ENCODE peak calls at places on chromosome 16, in five cellular contexts. H is CD8-positive, alpha-beta T cell; O is body of pancreas; M is CD4-positive, alpha-beta T cell; S is dorsolateral prefrontal cortex. L is an unnamed sample.

GRCh38 chr16:19348578-19349315 is 63.2 kb downstream of the CLEC19A start:
- DNase-seq in H (no peak), M (no peak), O (no peak), S (peak; percentile 36), L (no peak)

GRCh38 chr16:49330562-49331201 is 42.9 kb upstream of the C16orf78 start:
- DNase-seq in H (no peak), M (no peak), O (no peak), S (no peak), L (no peak)

GRCh38 chr16:29806641-29807425 is 504 bp downstream of the MAZ start:
- DNase-seq in O (peak; percentile 67), S (no peak), H (peak; percentile 57), M (peak; percentile 51), L (no peak)

GRCh38 chr16:4649744-4650442 is 25.3 kb downstream of the MGRN1 start:
- DNase-seq in S (no peak), O (no peak), M (no peak), H (no peak), L (no peak)

GRCh38 chr16:86452451-86452850 is 57.9 kb upstream of the FOXF1 start:
- DNase-seq in H (no peak), M (no peak), O (no peak), S (no peak), L (no peak)

GRCh38 chr16:21563676-21564075 is 35.7 kb upstream of the METTL9 start:
- DNase-seq in M (no peak), O (no peak), H (no peak), S (peak; percentile 18), L (no peak)

GRCh38 chr16:20784204-20784603 is 20.4 kb downstream of the ACSM3 start:
- DNase-seq in O (no peak), S (no peak), M (no peak), H (no peak), L (no peak)

GRCh38 chr16:3999890-4000325 is 116.3 kb downstream of the ADCY9 start:
- DNase-seq in O (no peak), H (no peak), S (no peak), M (no peak), L (no peak)

GRCh38 chr16:4317471-4318170 is 1.8 kb downstream of the GLIS2 start:
- DNase-seq in H (no peak), O (no peak), S (no peak), M (no peak), L (no peak)

GRCh38 chr16:62068747-62069146 is 32.5 kb upstream of the CDH8 start:
- DNase-seq in M (no peak), H (no peak), O (no peak), S (no peak), L (no peak)

GRCh38 chr16:15427648-15428239 is 6.6 kb upstream of the BMERB1 start:
- DNase-seq in S (peak; percentile 61), M (peak; percentile 45), H (peak; percentile 52), O (peak; percentile 84), L (peak; percentile 35)

GRCh38 chr16:68417711-68418301 is 30.5 kb downstream of the SMPD3 start:
- DNase-seq in O (peak; percentile 85), H (peak; percentile 87), M (peak; percentile 80), S (no peak), L (peak; percentile 77)

GRCh38 chr16:58419241-58420012 is 27.2 kb downstream of the GINS3 start:
- DNase-seq in S (no peak), M (no peak), H (no peak), O (no peak), L (no peak)

GRCh38 chr16:54417384-54417783 is 130.8 kb upstream of the IRX3 start:
- DNase-seq in O (no peak), H (no peak), S (no peak), M (no peak), L (no peak)

GRCh38 chr16:15811778-15812750 is 44.8 kb downstream of the MYH11 start:
- DNase-seq in O (peak; percentile 74), H (no peak), S (no peak), M (no peak), L (peak; percentile 44)

GRCh38 chr16:22977294-22977697 is 163.3 kb downstream of the HS3ST2 start:
- DNase-seq in S (no peak), H (no peak), O (no peak), M (no peak), L (no peak)

GRCh38 chr16:56547949-56548567 is 16.8 kb upstream of the MT4 start:
- DNase-seq in S (no peak), M (no peak), H (no peak), O (no peak), L (no peak)

GRCh38 chr16:88458039-88458772 is 5.1 kb downstream of the ZFPM1 start:
- DNase-seq in M (no peak), O (peak; percentile 10), S (no peak), H (no peak), L (no peak)
- H3K27me3 ChIP-seq in M (no peaks in the 10 kb centered on the region), O (no peaks in the 10 kb centered on the region), S (no peaks in the 10 kb centered on the region), H (no peaks in the 10 kb centered on the region), L (no peaks in the 10 kb centered on the region)

GRCh38 chr16:1392826-1393225 is 21.7 kb downstream of the UNKL start:
- DNase-seq in O (no peak), H (no peak), M (no peak), S (no peak), L (no peak)
- H3K27ac ChIP-seq in O (no peak overlapping the region), H (no peak overlapping the region), M (no peak overlapping the region), S (no peak overlapping the region), L (no peak overlapping the region)

GRCh38 chr16:27291722-27292240 is 22.0 kb upstream of the IL4R start:
- DNase-seq in O (no peak), S (no peak), H (no peak), M (no peak), L (no peak)
- H3K27me3 ChIP-seq in O (no peaks in the 10 kb centered on the region), S (no peaks in the 10 kb centered on the region), H (no peaks in the 10 kb centered on the region), M (no peaks in the 10 kb centered on the region), L (no peaks in the 10 kb centered on the region)

GRCh38 chr16:73427177-73427576 is 379.2 kb upstream of the ZFHX3 start:
- DNase-seq in O (no peak), S (no peak), M (no peak), H (no peak), L (no peak)

GRCh38 chr16:73434621-73435020 is 386.7 kb upstream of the ZFHX3 start:
- DNase-seq in M (no peak), O (no peak), H (no peak), S (no peak), L (no peak)

GRCh38 chr16:73430138-73430537 is 382.2 kb upstream of the ZFHX3 start:
- DNase-seq in M (no peak), H (no peak), O (no peak), S (no peak), L (no peak)

GRCh38 chr16:73433493-73434307 is 385.8 kb upstream of the ZFHX3 start:
- DNase-seq in S (no peak), H (no peak), O (no peak), M (no peak), L (no peak)

DNA sequence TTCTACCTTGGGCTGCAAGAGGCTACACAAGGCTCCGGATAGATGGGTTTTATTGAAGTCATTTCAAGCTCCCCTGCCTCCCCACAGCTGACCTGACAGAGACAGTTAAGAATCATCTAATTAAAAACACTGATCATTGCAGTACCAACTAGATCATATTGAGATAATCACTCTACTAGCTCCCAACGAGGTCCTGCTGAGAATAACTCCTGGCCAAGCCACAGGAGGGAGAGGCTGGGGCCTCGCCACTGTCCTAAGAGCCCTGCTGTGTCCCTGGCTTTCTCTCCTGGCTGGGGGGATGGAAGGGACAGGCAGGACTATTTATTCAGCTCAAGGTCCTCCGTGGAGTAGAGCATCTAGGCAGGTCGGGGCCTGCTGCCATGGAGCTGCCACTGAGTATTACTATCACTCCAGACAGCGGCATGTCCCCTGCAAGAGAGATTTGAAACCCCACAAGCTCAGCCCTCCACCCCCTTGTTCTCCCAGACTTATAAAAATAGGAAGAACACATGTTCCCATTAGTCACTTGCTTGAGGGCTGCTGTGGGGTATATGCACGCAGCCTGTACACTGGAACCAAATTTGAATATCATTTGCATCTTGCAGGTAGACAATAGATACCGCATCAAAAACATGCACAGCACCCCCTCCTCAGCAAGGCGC is 385.0 kb upstream of the ZFHX3 start:
- DNase-seq in M (no peak), S (no peak), O (no peak), H (no peak), L (no peak)
- H3K27ac ChIP-seq in M (no peak overlapping the region), S (no peak overlapping the region), O (no peak overlapping the region), H (no peak overlapping the region), L (no peak overlapping the region)

GRCh38 chr16:85370543-85370880 is 242.6 kb upstream of the GSE1 start:
- DNase-seq in M (no peak), S (no peak), H (no peak), O (no peak), L (no peak)
- H3K27me3 ChIP-seq in M (no peaks in the 10 kb centered on the region), S (no peaks in the 10 kb centered on the region), H (no peaks in the 10 kb centered on the region), O (no peaks in the 10 kb centered on the region), L (no peaks in the 10 kb centered on the region)

GRCh38 chr16:66269631-66270332 is 96.7 kb upstream of the CDH5 start:
- DNase-seq in M (no peak), O (no peak), H (no peak), S (peak; percentile 21), L (no peak)

GRCh38 chr16:66270333-66270927 is 96.1 kb upstream of the CDH5 start:
- DNase-seq in S (peak; percentile 72), H (peak; percentile 32), M (peak; percentile 27), O (peak; percentile 41), L (peak; percentile 70)

GRCh38 chr16:66272461-66272860 is 94.0 kb upstream of the CDH5 start:
- DNase-seq in S (peak; percentile 15), M (no peak), H (no peak), O (no peak), L (no peak)

GRCh38 chr16:66273036-66273435 is 93.5 kb upstream of the CDH5 start:
- DNase-seq in S (peak; percentile 3), H (no peak), M (no peak), O (no peak), L (peak; percentile 6)

DNA sequence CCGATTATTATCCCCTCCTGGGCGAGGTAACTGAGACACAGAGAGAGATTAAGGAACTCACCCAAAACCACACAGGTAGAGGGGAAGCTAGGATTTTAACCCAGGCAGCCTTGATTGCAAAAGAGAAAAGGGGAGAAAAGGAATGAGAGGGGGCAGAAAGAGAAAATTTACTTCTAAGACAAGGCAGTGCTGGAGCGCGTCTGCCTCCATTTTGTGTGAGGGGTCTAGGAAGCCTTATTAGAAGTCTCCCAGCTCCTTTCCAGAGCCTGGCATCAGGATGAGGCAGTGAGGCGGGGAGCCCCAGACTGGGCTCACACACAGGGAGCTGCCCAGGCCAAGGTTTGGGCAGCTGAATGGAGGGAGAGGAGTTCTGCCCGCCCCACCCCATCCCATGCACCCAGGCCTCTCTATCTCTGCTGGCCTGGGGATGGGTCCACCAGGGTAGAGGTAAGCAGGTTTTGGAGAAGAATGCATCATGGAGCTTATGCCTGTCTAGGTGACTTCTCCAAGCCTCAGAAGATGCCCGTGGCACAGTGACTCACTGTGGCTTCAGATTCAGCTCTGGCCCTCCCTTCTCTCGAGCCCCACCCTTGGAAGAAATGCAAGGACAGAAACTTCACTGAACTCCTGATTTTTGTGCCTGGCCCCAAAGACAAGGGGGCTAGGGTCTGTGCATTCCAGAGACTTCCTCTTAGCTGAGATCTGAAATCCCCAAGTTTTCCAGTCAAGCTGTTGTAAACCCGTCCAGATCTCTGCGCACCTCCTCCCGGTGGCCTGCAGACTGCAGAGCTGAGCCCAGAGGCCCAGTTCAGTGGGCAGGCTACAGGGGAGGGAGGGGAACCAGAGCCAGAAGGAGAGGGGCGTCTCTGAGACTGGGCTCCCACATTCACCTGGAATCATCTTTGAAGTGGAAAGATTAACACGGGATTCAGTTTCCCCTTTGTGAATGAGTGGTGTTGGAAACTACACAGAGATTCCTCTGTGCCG is 95.1 kb upstream of the CDH5 start:
- DNase-seq in S (peak; percentile 23), M (no peak), O (no peak), H (no peak), L (peak; percentile 9)
- H3K27ac ChIP-seq in S (no peak overlapping the region), M (no peak overlapping the region), O (no peak overlapping the region), H (no peak overlapping the region), L (no peak overlapping the region)

L was measured in breast epithelium.